ENCODE peak calls at places on chromosomes 11 and 22, in nine cellular contexts. Q is NCI-H748 treated with DMSO at 0.1 percent for 48 hours; V is Peyer's patch; T is CD8-positive, alpha-beta memory T cell; I is activated CD4-positive, alpha-beta T cell treated with anti-CD3 and anti-CD28 coated beads for 24 hours; W is CD4-positive, alpha-beta memory T cell; L is Caki2; J is RKO; Y is NCI-H1105 treated with DMSO at 0.1 percent for 48 hours. K is an unnamed sample.

GRCh38 chr11:115613986-115614625 is 109.9 kb upstream of the CADM1 start:
- DNase-seq in Q (no peak), V (no peak), T (no peak), I (no peak), W (no peak), L (peak), J (peak), Y (no peak), K (no peak)

GRCh38 chr11:7892059-7892699 is 38.9 kb downstream of the OR10A6 start:
- DNase-seq in Q (no peak), V (no peak), T (no peak), I (no peak), W (no peak), L (no peak), J (no peak), Y (no peak), K (no peak)

GRCh38 chr22:36277482-36278291 is 24.8 kb downstream of the APOL1 start:
- DNase-seq in Q (peak), V (peak), T (peak), I (peak), W (peak), L (peak), J (peak), Y (peak), K (peak)

GRCh38 chr11:8867856-8868705 is 42.9 kb upstream of the AKIP1 start:
- DNase-seq in Q (no peak), V (no peak), T (no peak), I (no peak), W (no peak), L (no peak), J (peak), Y (no peak), K (no peak)

GRCh38 chr22:19722175-19722914 is 994 bp upstream of the GP1BB start:
- DNase-seq in Q (no peak), V (no peak), T (no peak), I (no peak), W (no peak), L (no peak), J (no peak), Y (no peak), K (no peak)

GRCh38 chr11:65058012-65058411 is 341 bp downstream of the NAALADL1 start:
- DNase-seq in Q (no peak), V (no peak), T (no peak), I (no peak), W (no peak), L (no peak), J (no peak), Y (no peak), K (no peak)

GRCh38 chr11:62392944-62393628 is 25.7 kb upstream of the SCGB1A1 start:
- DNase-seq in Q (no peak), V (no peak), T (no peak), I (no peak), W (peak), L (peak), J (peak), Y (no peak), K (no peak)

GRCh38 chr11:18578975-18579598 is 9.4 kb downstream of the UEVLD start:
- DNase-seq in Q (no peak), V (peak), T (no peak), I (no peak), W (peak), L (peak), J (no peak), Y (no peak), K (peak)

GRCh38 chr11:34987617-34988016 is 71.2 kb downstream of the PDHX start:
- DNase-seq in Q (no peak), V (no peak), T (no peak), I (no peak), W (no peak), L (no peak), J (no peak), Y (no peak), K (no peak)

GRCh38 chr11:4064278-4064955 is 30.2 kb upstream of the RRM1 start:
- DNase-seq in Q (no peak), V (no peak), T (no peak), I (no peak), W (no peak), L (no peak), J (no peak), Y (no peak), K (no peak)

GRCh38 chr11:87473174-87473573 is 435.4 kb downstream of the TMEM135 start:
- DNase-seq in Q (no peak), V (no peak), T (no peak), I (no peak), W (no peak), L (peak), J (peak), Y (no peak), K (no peak)

GRCh38 chr11:104588975-104589374 is 309.3 kb downstream of the CASP12 start:
- DNase-seq in Q (no peak), V (no peak), T (no peak), I (no peak), W (no peak), L (no peak), J (no peak), Y (no peak), K (no peak)

GRCh38 chr11:119445356-119445755 is 22.4 kb upstream of the THY1 start:
- DNase-seq in Q (no peak), V (no peak), T (no peak), I (no peak), W (no peak), L (no peak), J (no peak), Y (no peak), K (no peak)

GRCh38 chr11:117535201-117535869 is 207.7 kb downstream of the CEP164 start:
- DNase-seq in Q (peak), V (peak), T (no peak), I (no peak), W (no peak), L (no peak), J (no peak), Y (peak), K (peak)

GRCh38 chr11:2092956-2093412 is 46.2 kb downstream of the IGF2 start:
- DNase-seq in Q (no peak), V (peak), T (peak), I (peak), W (peak), L (peak), J (no peak), Y (peak), K (peak)